ENCODE peak calls at places on chromosomes 7 and 10, in five cellular contexts. O is germinal center, T is GM23248, Z is epithelial cell of esophagus, U is brain microvascular endothelial cell. Q is an unnamed sample.

GRCh38 chr10:1853801-1854200 is 116.5 kb upstream of the ADARB2 start:
- DNase-seq in T (no peak), U (no peak), O (no peak), Z (no peak), Q (no peak)

GRCh38 chr10:126147866-126148578 is 240.3 kb downstream of the ADAM12 start:
- DNase-seq in T (peak), U (peak), O (no peak), Z (peak), Q (peak)

GRCh38 chr10:54660397-54660796 is 140.6 kb downstream of the PCDH15 start:
- DNase-seq in Z (no peak), U (no peak), O (no peak), T (no peak), Q (no peak)

GRCh38 chr10:96906864-96907263 is 74.8 kb downstream of the LCOR start:
- DNase-seq in O (no peak), T (no peak), U (no peak), Z (no peak), Q (no peak)

GRCh38 chr7:150323682-150324365 is 479 bp upstream of the ACTR3C start:
- DNase-seq in T (no peak), O (no peak), Z (peak), U (no peak), Q (no peak)

GRCh38 chr7:140702774-140703173 is 6.3 kb downstream of the NDUFB2 start:
- DNase-seq in T (no peak), U (no peak), O (no peak), Z (no peak), Q (no peak)

GRCh38 chr10:93417886-93418285 is 64.2 kb downstream of the MYOF start:
- DNase-seq in T (no peak), O (no peak), Z (no peak), U (no peak), Q (no peak)

GRCh38 chr7:27111753-27112277 is 9.3 kb upstream of the HOXA2 start:
- DNase-seq in Z (no peak), U (no peak), O (no peak), T (no peak), Q (no peak)

GRCh38 chr10:74991435-74991834 is 120.0 kb upstream of the SAMD8 start:
- DNase-seq in U (no peak), O (peak), Z (peak), T (peak), Q (peak)

GRCh38 chr7:26188291-26188999 is 12.1 kb downstream of the HNRNPA2B1 start:
- DNase-seq in Z (no peak), T (no peak), O (no peak), U (no peak), Q (no peak)

GRCh38 chr10:49694466-49694865 is 15.0 kb downstream of the C10orf53 start:
- DNase-seq in O (no peak), U (no peak), T (no peak), Z (no peak), Q (no peak)

GRCh38 chr7:102860351-102860811 is 52.4 kb upstream of the LRRC17 start:
- DNase-seq in Z (peak), T (peak), U (peak), O (no peak), Q (peak)

GRCh38 chr10:35140126-35140525 is 13.5 kb downstream of the CREM start:
- DNase-seq in Z (no peak), T (no peak), O (no peak), U (no peak), Q (no peak)

GRCh38 chr10:110432084-110432483 is 65.6 kb upstream of the DUSP5 start:
- DNase-seq in Z (no peak), U (no peak), O (no peak), T (no peak), Q (no peak)

GRCh38 chr7:28005848-28006233 is 174.8 kb downstream of the JAZF1 start:
- DNase-seq in O (no peak), Z (no peak), U (no peak), T (no peak), Q (no peak)

GRCh38 chr7:1719913-1720312 is 49.8 kb downstream of the ELFN1 start:
- DNase-seq in O (no peak), Z (no peak), U (no peak), T (no peak), Q (no peak)

GRCh38 chr7:83941300-83941699 is 253.3 kb downstream of the SEMA3A start:
- DNase-seq in T (no peak), U (no peak), Z (peak), O (no peak), Q (no peak)

GRCh38 chr10:23291551-23292334 is 52.9 kb downstream of the C10orf67 start:
- DNase-seq in O (no peak), U (no peak), T (no peak), Z (no peak), Q (no peak)

GRCh38 chr10:131187886-131188285 is 123.6 kb downstream of the TCERG1L start:
- DNase-seq in T (no peak), O (no peak), Z (no peak), U (no peak), Q (no peak)

GRCh38 chr7:18087031-18087686 is 59.5 kb upstream of the PRPS1L1 start:
- DNase-seq in U (no peak), T (no peak), O (no peak), Z (peak), Q (peak)

GRCh38 chr10:125006188-125006680 is 64.3 kb downstream of the ZRANB1 start:
- DNase-seq in T (peak), Z (no peak), U (no peak), O (no peak), Q (no peak)

GRCh38 chr7:142587578-142588191 is 161.6 kb upstream of the PRSS1 start:
- DNase-seq in T (peak), O (peak), Z (peak), U (peak), Q (peak)

GRCh38 chr10:63614371-63614891 is 93.2 kb downstream of the REEP3 start:
- DNase-seq in U (no peak), Z (peak), O (no peak), T (peak), Q (no peak)

GRCh38 chr7:40885503-40885902 is 750.7 kb downstream of the SUGCT start:
- DNase-seq in Z (no peak), T (peak), O (no peak), U (peak), Q (no peak)

GRCh38 chr7:47281161-47281560 is 300.8 kb downstream of the TNS3 start:
- DNase-seq in T (no peak), Z (no peak), U (no peak), O (no peak), Q (no peak)

GRCh38 chr7:2954433-2954853 is 89.2 kb downstream of the CARD11 start:
- DNase-seq in Z (no peak), O (no peak), T (no peak), U (no peak), Q (no peak)

GRCh38 chr7:33854951-33855350 is 50.4 kb upstream of the BMPER start:
- DNase-seq in T (peak), Z (peak), O (no peak), U (peak), Q (peak)

GRCh38 chr7:46855851-46856250 is 726.1 kb downstream of the TNS3 start:
- DNase-seq in Z (no peak), O (no peak), T (no peak), U (no peak), Q (no peak)

GRCh38 chr7:151440799-151441443 is 980 bp upstream of the CRYGN start:
- DNase-seq in O (no peak), U (no peak), Z (no peak), T (peak), Q (no peak)

GRCh38 chr7:132272763-132273371 is 303.4 kb downstream of the PLXNA4 start:
- DNase-seq in T (no peak), O (no peak), Z (no peak), U (no peak), Q (no peak)

GRCh38 chr7:98521089-98521692 is 95.9 kb upstream of the NPTX2 start:
- DNase-seq in Z (no peak), O (no peak), U (no peak), T (no peak), Q (no peak)

GRCh38 chr10:49089789-49090595 is 25.3 kb downstream of the VSTM4 start:
- DNase-seq in Z (no peak), T (peak), O (no peak), U (no peak), Q (no peak)

GRCh38 chr7:74398426-74398825 is 55.3 kb upstream of the GTF2IRD1 start:
- DNase-seq in O (no peak), U (no peak), T (no peak), Z (no peak), Q (no peak)

GRCh38 chr10:86632009-86632800 is 22.1 kb upstream of the OPN4 start:
- DNase-seq in T (peak), Z (no peak), U (no peak), O (no peak), Q (no peak)

GRCh38 chr10:54066646-54067045 is 734.4 kb downstream of the PCDH15 start:
- DNase-seq in O (no peak), T (no peak), Z (no peak), U (no peak), Q (no peak)

GRCh38 chr10:79138449-79139123 is 69.8 kb downstream of the ZMIZ1 start:
- DNase-seq in T (no peak), U (no peak), Z (no peak), O (no peak), Q (no peak)

Q was measured in hepatic stellate cell.